ENCODE peak calls at places on chromosomes 6 and 20, in ten cellular contexts. S, O, Y, G, V, H, Q, E, W and P are unnamed samples.

GRCh38 chr6:107697682-107698081 is 126.4 kb downstream of the SCML4 start:
- DNase-seq in H (no peak), Q (no peak), E (no peak), O (peak), S (peak), G (no peak), W (no peak), Y (no peak), V (no peak), P (no peak)

GRCh38 chr6:27726620-27727023 is 185.6 kb downstream of the OR2B2 start:
- DNase-seq in O (no peak), E (peak), G (no peak), Q (no peak), S (no peak), Y (no peak), W (peak), H (peak), V (no peak), P (peak)

GRCh38 chr6:107704377-107705013 is 119.6 kb downstream of the SCML4 start:
- DNase-seq in Q (no peak), W (no peak), O (peak), Y (peak), G (no peak), V (no peak), H (peak), E (peak), S (peak), P (peak)

GRCh38 chr20:44092551-44093248 is 94.3 kb downstream of the JPH2 start:
- DNase-seq in O (peak), Q (peak), E (peak), S (peak), G (no peak), V (no peak), Y (peak), W (peak), H (peak), P (peak)

GRCh38 chr6:109840034-109840433 is 138.1 kb upstream of the GPR6 start:
- DNase-seq in E (no peak), H (no peak), W (no peak), Q (no peak), Y (no peak), O (no peak), S (no peak), G (no peak), V (no peak), P (no peak)

GRCh38 chr6:150072201-150072600 is 3.3 kb upstream of the ULBP3 start:
- DNase-seq in G (peak), V (no peak), O (no peak), W (peak), Q (peak), E (peak), S (peak), H (peak), Y (peak), P (peak)

GRCh38 chr6:31666337-31666960 is 569 bp downstream of the CSNK2B start:
- DNase-seq in S (no peak), Q (no peak), Y (no peak), V (no peak), H (no peak), O (no peak), E (peak), G (no peak), W (no peak), P (no peak)

GRCh38 chr6:139433647-139434419 is 59.4 kb upstream of the CITED2 start:
- DNase-seq in S (peak), Q (no peak), W (no peak), V (no peak), G (peak), Y (no peak), E (peak), H (no peak), O (peak), P (no peak)

GRCh38 chr20:58906894-58907293 is 54.4 kb downstream of the GNAS start:
- DNase-seq in E (peak), V (peak), G (peak), H (peak), Q (peak), W (peak), O (peak), S (peak), Y (peak), P (peak)

GRCh38 chr20:1184638-1185315 is at the start of gene TMEM74B:
- DNase-seq in V (no peak), E (peak), O (no peak), W (no peak), S (no peak), H (no peak), Y (no peak), Q (no peak), G (no peak), P (no peak)

GRCh38 chr6:104460759-104461530 is 398.8 kb downstream of the HACE1 start:
- DNase-seq in Y (no peak), V (no peak), S (no peak), E (no peak), H (no peak), G (no peak), Q (no peak), W (no peak), O (no peak), P (no peak)

GRCh38 chr6:165573671-165574070 is 89.4 kb downstream of the PDE10A start:
- DNase-seq in Q (no peak), E (no peak), V (no peak), H (peak), G (no peak), S (peak), W (no peak), Y (no peak), O (peak), P (no peak)

GRCh38 chr6:75363304-75363703 is 78.7 kb upstream of the TMEM30A start:
- DNase-seq in Y (no peak), V (no peak), Q (no peak), W (no peak), S (no peak), G (no peak), O (no peak), H (no peak), E (peak), P (peak)

GRCh38 chr20:63945921-63946920 is 10.0 kb downstream of the UCKL1 start:
- DNase-seq in G (no peak), Q (no peak), E (no peak), V (no peak), O (no peak), H (no peak), W (no peak), S (no peak), Y (no peak), P (no peak)

GRCh38 chr20:43409041-43409913 is 48.4 kb upstream of the SRSF6 start:
- DNase-seq in Q (no peak), S (peak), H (peak), G (no peak), W (peak), Y (peak), O (peak), V (peak), E (peak), P (peak)

GRCh38 chr6:170459451-170459850 is 93.7 kb downstream of the PSMB1 start:
- DNase-seq in G (peak), Q (no peak), S (peak), V (no peak), H (peak), O (peak), W (peak), E (peak), Y (peak), P (peak)

GRCh38 chr6:44569931-44570385 is 182.5 kb downstream of the CDC5L start:
- DNase-seq in E (no peak), H (no peak), V (no peak), Y (no peak), S (peak), O (peak), Q (peak), W (no peak), G (no peak), P (no peak)

GRCh38 chr6:89894169-89894568 is at the start of gene GJA10:
- DNase-seq in V (no peak), O (no peak), E (no peak), Y (no peak), G (no peak), Q (no peak), S (no peak), W (no peak), H (no peak), P (no peak)

GRCh38 chr6:76835289-76835688 is 628.0 kb downstream of the HTR1B start:
- DNase-seq in O (no peak), G (no peak), S (no peak), Q (no peak), H (no peak), V (no peak), E (peak), Y (no peak), W (no peak), P (no peak)

DNA sequence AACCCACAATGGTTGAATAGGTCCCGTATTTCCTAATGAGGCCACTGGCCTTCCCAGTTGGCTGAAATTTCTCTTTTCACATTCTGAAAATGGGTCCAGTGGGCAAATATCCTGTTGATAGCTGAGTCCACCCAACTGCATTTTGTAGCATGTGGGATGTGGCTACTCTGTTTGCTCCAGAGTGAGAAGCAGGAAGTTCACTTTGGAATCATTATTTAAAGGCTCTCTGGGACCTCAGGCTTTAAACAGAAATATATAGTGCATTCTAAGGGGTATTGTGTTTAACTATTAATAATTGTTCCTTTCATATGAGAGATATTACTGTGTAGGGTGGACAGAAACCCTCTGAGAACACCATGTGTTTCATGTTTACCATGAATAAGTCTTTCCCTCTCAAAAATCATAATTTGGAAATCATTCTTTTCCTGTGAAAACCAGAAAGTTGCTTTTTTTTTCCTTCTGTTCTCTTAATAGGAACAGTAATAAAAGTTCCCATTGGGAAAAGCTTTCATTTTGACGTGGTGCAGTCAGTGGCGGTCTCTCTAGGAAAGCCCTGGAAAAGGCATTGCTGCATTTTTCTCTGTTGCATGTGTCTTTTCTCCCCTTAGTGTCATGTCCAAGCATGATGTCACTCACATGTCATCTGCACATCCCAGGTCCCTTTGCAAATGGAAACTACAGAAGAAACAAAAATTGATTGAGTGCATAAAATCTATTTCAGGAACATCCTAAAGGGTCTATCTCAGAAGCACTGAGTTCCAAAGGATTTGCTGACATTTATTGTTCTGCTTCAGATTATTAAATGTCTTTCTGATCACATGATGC is 208.4 kb downstream of the SOX4 start:
- DNase-seq in V (no peak), H (no peak), E (no peak), W (no peak), S (no peak), O (no peak), G (no peak), Y (no peak), Q (no peak), P (no peak)
- H3K4me3 ChIP-seq in V (no peak), H (no peak), E (no peak), W (no peak), S (no peak), O (no peak), G (no peak), Y (no peak), Q (no peak), P (no peak)

DNA sequence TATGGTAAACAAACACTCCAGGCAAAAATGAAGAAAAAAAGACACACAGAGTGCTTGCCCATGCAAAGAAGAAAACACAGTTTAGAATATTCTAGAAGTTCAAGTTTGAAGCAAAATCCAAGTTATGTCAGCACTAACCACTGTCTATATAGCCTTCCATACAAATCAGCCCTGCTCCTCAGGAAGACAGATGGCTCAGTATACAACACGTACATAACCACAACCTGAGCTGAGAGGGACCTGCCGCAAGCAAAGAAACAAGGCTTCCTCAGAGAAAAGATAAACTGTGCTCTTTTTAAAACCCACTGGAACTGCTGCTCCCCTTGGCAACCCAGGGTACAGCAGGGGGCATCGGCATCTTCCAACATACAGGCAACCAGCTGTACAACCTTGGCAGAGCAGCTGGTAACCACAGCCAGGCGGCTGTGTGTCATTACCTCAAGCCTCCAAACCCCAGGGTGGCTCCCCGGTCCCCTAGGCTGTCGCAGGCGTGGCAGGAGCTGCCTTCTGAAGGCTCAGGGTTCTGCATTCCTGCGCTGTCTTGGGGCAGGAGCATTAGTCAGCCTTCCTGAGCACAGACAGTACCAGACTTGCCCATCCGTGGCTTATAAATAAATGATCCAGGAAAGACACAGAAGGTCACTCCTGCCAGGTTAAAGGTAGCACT is 249.5 kb downstream of the ADGRG6 start:
- DNase-seq in W (peak), H (no peak), Q (no peak), G (peak), O (no peak), S (no peak), V (peak), Y (no peak), E (peak), P (no peak)
- TF ChIP-seq CTCF in W (peak), H (peak), Q (no peak), G (peak), O (no peak), S (peak), V (peak), Y (no peak), E (peak), P (no peak)

GRCh38 chr6:226516-227073 is 65.7 kb upstream of the DUSP22 start:
- DNase-seq in G (no peak), V (no peak), Q (peak), O (no peak), Y (no peak), H (no peak), E (no peak), S (no peak), W (no peak), P (peak)

GRCh38 chr6:228881-229651 is 63.2 kb upstream of the DUSP22 start:
- DNase-seq in Y (peak), G (no peak), H (no peak), S (no peak), O (no peak), W (no peak), E (no peak), Q (no peak), V (no peak), P (peak)

GRCh38 chr6:225907-226306 is 66.4 kb upstream of the DUSP22 start:
- DNase-seq in E (no peak), Y (no peak), O (no peak), H (no peak), Q (peak), W (no peak), S (no peak), V (no peak), G (no peak), P (peak)

GRCh38 chr6:227812-228338 is 64.4 kb upstream of the DUSP22 start:
- DNase-seq in S (no peak), W (no peak), E (no peak), G (no peak), H (no peak), V (no peak), Y (no peak), O (no peak), Q (no peak), P (peak)

DNA sequence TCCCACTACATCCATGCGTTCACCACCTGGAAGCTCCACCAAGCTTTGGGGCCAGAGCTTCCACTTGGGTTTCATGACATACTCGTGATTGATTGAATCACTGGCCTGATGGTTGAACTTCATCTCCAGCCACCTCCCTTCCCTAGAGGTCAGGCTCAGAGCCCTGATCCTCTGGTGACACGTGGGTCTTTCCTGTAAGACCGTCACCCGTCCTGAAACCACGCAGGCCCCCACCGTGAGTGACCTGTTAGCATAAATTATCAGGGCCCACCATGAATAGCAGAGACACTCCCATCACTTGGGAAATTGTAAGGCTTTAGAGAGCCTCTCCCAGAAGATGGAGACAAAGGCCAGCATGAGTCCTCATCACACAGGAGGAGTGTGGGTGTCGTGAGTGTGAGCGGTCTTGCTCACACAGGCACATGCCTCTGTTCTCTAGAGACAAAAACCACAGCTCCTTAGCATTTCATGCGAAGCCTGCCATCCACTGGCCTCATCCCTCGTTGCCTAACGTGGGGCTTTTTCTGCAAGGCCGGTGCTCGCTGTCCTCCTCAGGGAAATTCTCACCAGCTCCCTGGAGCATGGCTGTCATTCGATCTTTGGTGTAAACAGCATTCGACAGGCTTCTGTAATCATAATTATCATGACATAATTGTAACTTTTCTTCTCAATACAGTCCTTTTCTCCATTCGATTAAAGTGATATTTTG is 65.1 kb upstream of the DUSP22 start:
- DNase-seq in W (no peak), E (no peak), V (no peak), H (peak), G (no peak), Q (no peak), S (no peak), Y (no peak), O (no peak), P (peak)
- H3K4me3 ChIP-seq in W (no peak), E (no peak), V (no peak), H (no peak), G (no peak), Q (no peak), S (no peak), Y (no peak), O (no peak), P (peak)

DNA sequence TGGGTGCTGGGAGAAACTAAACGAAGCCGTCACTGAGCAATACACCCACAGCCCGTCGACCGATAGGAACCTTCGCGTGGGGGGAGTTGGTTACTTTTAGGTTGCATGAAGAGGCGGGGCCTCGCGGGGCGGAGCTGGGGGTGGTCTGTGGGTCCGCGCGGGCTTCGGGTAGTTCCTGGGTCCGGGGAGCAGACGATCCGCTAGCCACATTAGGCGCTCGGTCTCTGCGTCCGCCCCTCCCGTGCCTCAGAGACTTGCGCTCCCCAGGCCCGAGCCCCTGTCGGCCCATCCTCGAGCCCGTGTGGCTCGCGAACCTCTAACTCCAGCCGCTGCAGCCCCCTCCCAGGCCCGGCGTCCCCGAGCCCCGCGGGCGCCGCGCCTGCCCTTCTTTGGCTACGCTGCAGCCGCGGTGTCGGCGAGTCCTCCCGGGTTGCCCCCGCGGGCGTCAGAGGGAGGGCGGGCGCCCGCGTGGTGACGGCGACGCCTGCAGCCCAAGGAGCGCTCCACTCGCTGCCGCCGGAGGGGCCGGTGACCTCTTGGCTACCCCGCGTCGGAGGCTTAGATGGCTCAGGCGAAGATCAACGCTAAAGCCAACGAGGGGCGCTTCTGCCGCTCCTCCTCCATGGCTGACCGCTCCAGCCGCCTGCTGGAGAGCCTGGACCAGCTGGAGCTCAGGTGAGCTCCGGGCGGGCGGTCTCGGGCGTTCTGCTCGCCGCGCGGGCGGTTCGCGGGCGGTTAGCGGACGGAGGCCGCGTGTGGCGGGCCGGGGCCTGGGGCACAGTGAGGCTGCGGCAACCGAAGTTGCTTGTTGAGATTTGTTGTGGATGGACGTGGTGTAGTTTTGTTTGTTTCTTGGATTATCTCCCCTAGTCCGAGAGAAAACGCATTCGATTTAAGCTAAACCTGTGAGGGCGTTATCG is at the start of gene BAG2:
- DNase-seq in S (peak), Y (peak), V (peak), O (peak), H (peak), E (peak), Q (peak), G (peak), W (peak), P (peak)
- TF ChIP-seq CTCF in S (peak), Y (no peak), V (peak), O (no peak), H (peak), E (peak), Q (peak), G (peak), W (peak), P (peak)

GRCh38 chr6:129236110-129236509 is 353.2 kb downstream of the LAMA2 start:
- DNase-seq in V (no peak), O (no peak), S (no peak), Y (peak), E (no peak), W (no peak), H (no peak), Q (no peak), G (no peak), P (peak)
- H3K4me3 ChIP-seq in V (no peak), O (no peak), S (no peak), Y (peak), E (no peak), W (no peak), H (no peak), Q (no peak), G (no peak), P (no peak)

GRCh38 chr20:38962044-38962897 is at the start of gene DHX35:
- DNase-seq in S (peak), G (peak), Y (peak), E (peak), Q (peak), V (peak), W (peak), H (peak), O (peak), P (peak)
- TF ChIP-seq CTCF in S (peak), G (peak), Y (peak), E (peak), Q (no peak), V (peak), W (peak), H (peak), O (peak), P (peak)